ENCODE peak calls at places on chromosome 9, in eight cellular contexts. H is cardiac muscle cell; T is fibroblast of lung; B is GM23338; E is uterus; Z is CD4-positive, alpha-beta memory T cell; W is left ventricle myocardium inferior; U is CD8-positive, alpha-beta memory T cell. F is an unnamed sample. For H3K27me3, the result is how much of the 10 kb centered on the place peaks cover.

GRCh38 chr9:115668506-115668905 is 485.1 kb upstream of the PAPPA start:
- DNase-seq in H (peak), Z (no peak), T (peak), W (no peak), B (no peak), E (no peak), U (no peak), F (no peak)

GRCh38 chr9:105262497-105262896 is 18.0 kb downstream of the SLC44A1 start:
- DNase-seq in B (no peak), T (no peak), W (no peak), E (no peak), H (no peak), Z (no peak), U (no peak), F (no peak)

GRCh38 chr9:35521708-35522107 is 31.8 kb downstream of the RUSC2 start:
- DNase-seq in T (peak), H (peak), B (no peak), U (no peak), Z (no peak), E (no peak), W (no peak), F (no peak)

GRCh38 chr9:19085295-19085694 is 17.4 kb downstream of the HAUS6 start:
- DNase-seq in E (no peak), T (peak), H (peak), Z (no peak), U (peak), B (peak), W (no peak), F (no peak)

GRCh38 chr9:94919376-94920098 is 193.0 kb downstream of the AOPEP start:
- DNase-seq in U (no peak), Z (no peak), H (peak), T (peak), E (peak), W (no peak), B (no peak), F (no peak)

GRCh38 chr9:79630521-79631403 is 59.0 kb downstream of the TLE4 start:
- DNase-seq in E (no peak), U (no peak), T (no peak), H (no peak), W (no peak), B (no peak), Z (no peak), F (no peak)

GRCh38 chr9:72983056-72983455 is 30.2 kb upstream of the ALDH1A1 start:
- DNase-seq in H (no peak), Z (no peak), U (no peak), B (no peak), T (no peak), W (no peak), E (no peak), F (no peak)

GRCh38 chr9:34744295-34745221 is 34.6 kb upstream of the CCL21 start:
- DNase-seq in E (peak), B (no peak), U (no peak), Z (no peak), T (peak), H (peak), W (peak), F (peak)

GRCh38 chr9:7509586-7509985 is 290.0 kb downstream of the DMAC1 start:
- DNase-seq in H (peak), U (no peak), Z (no peak), E (no peak), W (no peak), T (peak), B (no peak), F (no peak)

GRCh38 chr9:79955300-79955699 is 383.5 kb downstream of the TLE4 start:
- DNase-seq in W (no peak), T (peak), Z (peak), E (no peak), H (peak), U (peak), B (peak), F (no peak)

GRCh38 chr9:98579700-98580099 is 129.0 kb downstream of the GABBR2 start:
- DNase-seq in H (no peak), B (no peak), T (no peak), E (no peak), Z (no peak), W (no peak), U (no peak), F (no peak)

GRCh38 chr9:75432386-75432785 is 344.1 kb downstream of the OSTF1 start:
- DNase-seq in B (no peak), T (no peak), H (no peak), Z (no peak), U (no peak), W (no peak), E (no peak), F (no peak)

GRCh38 chr9:112200699-112201098 is 25.6 kb upstream of the SUSD1 start:
- DNase-seq in W (no peak), U (no peak), T (no peak), B (no peak), Z (no peak), H (no peak), E (no peak), F (no peak)

GRCh38 chr9:15277400-15278137 is 29.4 kb downstream of the TTC39B start:
- DNase-seq in U (peak), B (peak), E (no peak), T (peak), H (peak), W (no peak), Z (no peak), F (no peak)

GRCh38 chr9:87875839-87876545 is 6.7 kb upstream of the SPATA31E1 start:
- DNase-seq in H (no peak), U (no peak), T (no peak), W (no peak), Z (no peak), B (no peak), E (no peak), F (peak)

GRCh38 chr9:106482733-106483132 is 380.2 kb upstream of the ZNF462 start:
- DNase-seq in U (no peak), E (no peak), Z (no peak), W (no peak), H (peak), B (no peak), T (no peak), F (no peak)

GRCh38 chr9:116084497-116084896 is 69.1 kb upstream of the PAPPA start:
- DNase-seq in T (no peak), W (no peak), E (no peak), Z (no peak), U (no peak), B (no peak), H (no peak), F (no peak)

GRCh38 chr9:134491436-134491835 is 150.2 kb upstream of the COL5A1 start:
- DNase-seq in W (no peak), U (no peak), E (no peak), Z (no peak), H (peak), B (no peak), T (no peak), F (no peak)

GRCh38 chr9:72954431-72955420 is 1.9 kb upstream of the ALDH1A1 start:
- DNase-seq in E (peak), B (no peak), T (peak), H (peak), W (no peak), U (no peak), Z (no peak), F (no peak)

GRCh38 chr9:97853844-97854695 is 1.0 kb downstream of the FOXE1 start:
- DNase-seq in U (peak), Z (peak), T (peak), H (peak), W (no peak), B (peak), E (no peak), F (no peak)

GRCh38 chr9:77020438-77021264 is 1.2 kb downstream of the FOXB2 start:
- DNase-seq in U (no peak), B (peak), Z (no peak), W (no peak), E (no peak), T (no peak), H (no peak), F (no peak)
- H3K27me3 ChIP-seq in U (under half), B (half or more), Z (under half), W (half or more), E (half or more), T (half or more), H (half or more), F (half or more)

GRCh38 chr9:91424403-91425176 is 958 bp upstream of the NFIL3 start:
- DNase-seq in E (peak), U (peak), Z (peak), T (peak), H (peak), B (peak), W (peak), F (peak)

GRCh38 chr9:91427873-91428272 is 4.2 kb upstream of the NFIL3 start:
- DNase-seq in U (no peak), E (no peak), T (peak), Z (no peak), B (no peak), W (no peak), H (peak), F (no peak)

GRCh38 chr9:91425270-91425669 is 1.6 kb upstream of the NFIL3 start:
- DNase-seq in U (no peak), Z (peak), W (no peak), B (no peak), T (peak), H (peak), E (no peak), F (peak)

GRCh38 chr9:91428431-91428830 is 4.8 kb upstream of the NFIL3 start:
- DNase-seq in W (no peak), E (no peak), Z (no peak), B (no peak), H (peak), T (peak), U (no peak), F (no peak)

GRCh38 chr9:91426123-91426745 is 2.6 kb upstream of the NFIL3 start:
- DNase-seq in B (peak), Z (no peak), U (peak), E (no peak), T (peak), W (no peak), H (peak), F (peak)
- H3K27me3 ChIP-seq in B (under half), Z (under half), U (under half), E (under half), T (under half), W (under half), H (under half), F (under half)

GRCh38 chr9:124020520-124021384 is 9.2 kb downstream of the LHX2 start:
- DNase-seq in H (no peak), E (no peak), Z (no peak), W (no peak), U (no peak), B (peak), T (no peak), F (no peak)
- H3K27me3 ChIP-seq in H (half or more), E (half or more), Z (half or more), W (half or more), U (half or more), B (half or more), T (half or more), F (half or more)

GRCh38 chr9:5958273-5958672 is 57.2 kb downstream of the RANBP6 start:
- DNase-seq in U (no peak), B (no peak), Z (no peak), T (no peak), W (no peak), E (no peak), H (no peak), F (no peak)
- H3K27me3 ChIP-seq in U (under half), B (under half), Z (under half), T (under half), W (under half), E (under half), H (under half), F (under half)

DNA sequence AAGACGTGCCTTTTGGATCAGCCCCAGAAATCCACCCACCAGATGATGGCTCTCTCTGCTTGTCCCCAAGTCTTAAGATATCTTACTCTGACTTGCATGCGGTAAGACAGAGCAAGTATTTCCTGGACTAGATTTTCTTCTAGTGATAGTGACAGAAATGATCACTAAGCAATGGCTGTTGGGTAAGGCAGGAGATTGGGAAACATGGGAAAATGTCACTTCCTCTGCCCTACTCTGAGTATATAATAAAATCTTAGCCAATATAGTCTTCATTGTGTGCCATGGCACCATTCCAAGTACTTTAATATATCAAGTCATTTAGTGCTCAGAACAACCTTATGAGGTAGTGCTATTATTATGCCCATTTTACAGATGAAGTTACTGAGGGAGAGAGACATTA is 31.0 kb upstream of the GNA14 start:
- DNase-seq in H (peak), W (no peak), T (peak), Z (no peak), U (no peak), B (no peak), E (no peak), F (no peak)
- H3K27me3 ChIP-seq in H (under half), W (under half), T (under half), Z (under half), U (under half), B (under half), E (under half), F (under half)

GRCh38 chr9:109846781-109847180 is 66.8 kb downstream of the PALM2AKAP2 start:
- DNase-seq in E (no peak), H (no peak), U (no peak), Z (no peak), W (no peak), B (no peak), T (no peak), F (no peak)

GRCh38 chr9:109843651-109844050 is 63.7 kb downstream of the PALM2AKAP2 start:
- DNase-seq in B (no peak), H (no peak), E (peak), T (peak), Z (no peak), W (peak), U (no peak), F (peak)

DNA sequence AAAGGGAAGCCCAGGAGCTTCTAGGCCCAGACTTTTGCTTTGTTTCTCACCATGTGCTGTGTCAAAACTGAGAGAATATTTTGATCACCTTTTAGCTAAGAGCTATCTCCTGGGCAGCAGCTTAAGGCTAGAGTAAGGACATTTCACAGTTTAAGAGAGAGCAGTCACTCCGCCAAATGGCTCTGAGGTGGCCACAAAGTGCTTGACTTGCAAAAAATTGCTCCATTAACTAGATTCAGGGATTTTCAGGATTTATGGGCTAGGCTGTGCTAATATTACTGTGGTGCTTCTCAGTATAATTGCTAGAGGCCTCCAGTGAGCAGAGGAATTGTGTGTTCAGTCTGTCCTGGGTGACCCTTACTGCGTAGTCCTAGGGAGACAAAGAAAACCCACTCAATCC is 65.2 kb downstream of the PALM2AKAP2 start:
- DNase-seq in Z (no peak), T (no peak), B (no peak), H (no peak), W (no peak), E (no peak), U (no peak), F (no peak)
- H3K27me3 ChIP-seq in Z (under half), T (under half), B (under half), H (under half), W (under half), E (under half), U (under half), F (under half)

DNA sequence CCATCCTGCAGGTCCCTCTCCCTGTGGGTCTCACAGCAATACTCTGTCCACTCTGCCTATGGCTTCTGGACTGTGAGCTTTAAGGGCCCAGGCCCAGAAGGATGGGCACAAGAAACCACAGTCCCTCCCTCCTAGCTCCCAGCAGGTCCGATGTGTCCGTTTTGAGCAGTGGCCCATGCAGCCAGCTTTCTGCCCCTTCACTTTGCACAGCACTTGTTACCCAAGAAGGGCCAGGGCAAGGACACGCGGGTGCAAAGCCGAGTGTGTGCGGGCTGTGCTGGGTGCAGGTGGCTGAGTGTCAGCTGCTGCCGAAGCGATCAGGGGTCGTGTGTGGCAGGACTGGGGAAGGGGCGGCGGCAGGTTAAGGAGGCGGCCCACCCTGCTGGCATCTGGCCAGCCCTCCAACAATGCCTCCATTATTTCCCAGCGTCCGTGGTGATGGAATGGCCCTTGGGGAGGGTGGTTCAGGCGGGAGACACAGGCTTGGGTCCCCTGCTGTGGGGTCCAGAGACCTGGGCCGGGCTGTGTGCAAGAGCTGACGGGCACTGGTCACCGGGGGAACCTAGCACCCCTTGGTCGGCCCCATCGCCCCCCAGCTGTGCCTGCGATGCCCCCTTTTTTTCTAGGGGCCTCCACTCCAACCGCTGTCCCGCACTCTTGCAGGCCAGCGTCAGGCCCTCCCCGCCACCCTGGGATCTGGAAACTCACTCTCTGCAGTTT is 682 bp downstream of the LHX3 start:
- DNase-seq in T (no peak), E (no peak), U (no peak), H (no peak), B (no peak), W (no peak), Z (no peak), F (no peak)
- H3K27me3 ChIP-seq in T (under half), E (under half), U (under half), H (half or more), B (half or more), W (half or more), Z (under half), F (half or more)

DNA sequence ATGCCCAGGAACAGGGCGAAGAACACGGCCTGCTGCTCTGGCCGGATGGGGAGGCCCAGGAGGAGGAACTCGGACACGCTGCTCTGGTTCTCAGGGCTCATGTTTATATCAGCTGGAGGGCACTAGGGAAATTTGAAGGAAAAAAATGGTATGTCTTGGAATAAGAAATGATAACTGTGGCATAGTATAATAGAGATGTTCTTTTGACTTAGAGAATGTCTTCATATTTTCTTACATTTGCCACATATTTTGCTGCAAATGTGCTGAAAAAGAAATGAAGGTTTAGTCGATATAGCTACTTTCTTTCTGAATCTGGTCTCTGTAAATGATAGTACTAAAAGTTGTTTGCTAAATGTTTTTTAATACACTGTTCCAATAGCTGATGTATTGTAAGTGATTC is at the start of gene OR1J1:
- DNase-seq in Z (no peak), E (no peak), U (no peak), B (no peak), T (no peak), H (no peak), W (no peak), F (no peak)
- H3K27me3 ChIP-seq in Z (under half), E (under half), U (under half), B (under half), T (under half), H (under half), W (half or more), F (under half)

F was measured in prostate gland.